ENCODE peak calls at places on chromosomes 5 and 9, in five cellular contexts. W is H9, M is trophoblast cell, B is mesenchymal stem cell, A is H1. I is an unnamed sample.

GRCh38 chr5:108788142-108788541 is 40.4 kb downstream of the FER start:
- DNase-seq in W (no peak), M (no peak), B (no peak), A (no peak), I (no peak)

GRCh38 chr9:119951090-119951489 is 581.9 kb upstream of the BRINP1 start:
- DNase-seq in W (no peak), M (no peak), B (no peak), A (no peak), I (no peak)

GRCh38 chr5:78896128-78896527 is 89.0 kb downstream of the ARSB start:
- DNase-seq in W (no peak), M (no peak), B (peak; percentile 43), A (no peak), I (no peak)

GRCh38 chr5:36877667-36878420 is 1.3 kb downstream of the NIPBL start:
- DNase-seq in W (no peak), M (no peak), B (peak; percentile 68), A (no peak), I (no peak)

GRCh38 chr5:81495286-81495685 is 101.4 kb upstream of the ACOT12 start:
- DNase-seq in W (no peak), M (no peak), B (no peak), A (no peak), I (no peak)

GRCh38 chr5:169119287-169120048 is 181.5 kb downstream of the SLIT3 start:
- DNase-seq in W (no peak), M (no peak), B (no peak), A (no peak), I (no peak)

GRCh38 chr9:72476617-72477375 is 44.6 kb upstream of the TMC1 start:
- DNase-seq in W (peak; percentile 49), M (peak; percentile 91), B (peak; percentile 81), A (peak; percentile 31), I (no peak)

GRCh38 chr5:56479701-56480304 is 246.7 kb upstream of the ANKRD55 start:
- DNase-seq in W (no peak), M (no peak), B (no peak), A (no peak), I (no peak)

GRCh38 chr5:179890751-179891682 is 16.7 kb downstream of the TBC1D9B start:
- DNase-seq in W (no peak), M (no peak), B (no peak), A (no peak), I (no peak)

GRCh38 chr9:36950389-36950788 is 83.7 kb downstream of the PAX5 start:
- DNase-seq in W (no peak), M (no peak), B (no peak), A (no peak), I (no peak)

GRCh38 chr5:75847561-75848021 is 130.4 kb upstream of the POC5 start:
- DNase-seq in W (no peak), M (no peak), B (no peak), A (no peak), I (no peak)

GRCh38 chr5:27784317-27784716 is 745.9 kb upstream of the CDH9 start:
- DNase-seq in W (no peak), M (no peak), B (no peak), A (no peak), I (no peak)
- H2BK12ac ChIP-seq in W (no peak overlapping the region), M (no peak overlapping the region), B (no peak overlapping the region), A (no peak overlapping the region), I (no peak overlapping the region)

GRCh38 chr9:135889564-135890189 is 17.7 kb downstream of the CAMSAP1 start:
- DNase-seq in W (no peak), M (no peak), B (no peak), A (no peak), I (no peak)
- H3K4me1 ChIP-seq in W (peaks cover 13% of the 10 kb centered on the region), M (peaks cover 48% of the 10 kb centered on the region), B (peaks cover 53% of the 10 kb centered on the region), A (peaks cover 60% of the 10 kb centered on the region), I (peaks cover 10% of the 10 kb centered on the region)

GRCh38 chr5:51892680-51893079 is 509.4 kb downstream of the ISL1 start:
- DNase-seq in W (no peak), M (no peak), B (no peak), A (no peak), I (no peak)

GRCh38 chr5:51889703-51890102 is 506.5 kb downstream of the ISL1 start:
- DNase-seq in W (no peak), M (no peak), B (no peak), A (no peak), I (no peak)

GRCh38 chr5:51895834-51896233 is 512.6 kb downstream of the ISL1 start:
- DNase-seq in W (no peak), M (no peak), B (no peak), A (no peak), I (no peak)

DNA sequence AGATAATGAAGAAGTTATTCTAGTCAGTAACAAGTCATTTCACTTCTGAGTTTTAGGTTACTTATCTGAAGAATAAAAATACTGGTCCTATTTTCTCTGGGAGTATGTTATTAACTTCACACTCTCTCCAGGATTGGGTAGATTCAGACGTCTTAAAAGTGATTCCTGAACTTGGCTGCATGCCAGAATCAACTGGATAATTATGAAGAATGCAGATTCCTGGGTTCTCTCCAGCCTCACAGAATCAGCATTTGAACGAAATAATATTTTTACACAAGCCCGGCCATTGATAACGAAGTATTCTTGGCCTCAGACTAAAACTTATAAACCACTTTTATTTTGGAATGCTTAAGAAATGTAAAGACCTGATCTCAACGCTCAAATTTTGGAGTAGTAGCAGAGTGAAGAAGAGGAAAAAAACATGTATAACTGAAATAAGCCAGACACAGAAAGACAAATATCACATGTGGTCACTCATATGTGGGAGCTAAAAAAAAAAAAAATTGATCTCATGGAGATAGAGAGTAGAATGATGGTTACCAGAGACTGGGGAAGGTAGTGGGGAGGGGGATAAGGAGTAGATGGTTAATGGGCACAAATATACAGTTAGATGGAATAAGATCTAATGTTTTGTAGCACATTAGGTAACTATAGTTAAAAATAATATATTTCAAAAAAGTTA is 507.3 kb downstream of the ISL1 start:
- DNase-seq in W (no peak), M (no peak), B (no peak), A (no peak), I (no peak)
- H2BK12ac ChIP-seq in W (no peak overlapping the region), M (no peak overlapping the region), B (no peak overlapping the region), A (no peak overlapping the region), I (no peak overlapping the region)

DNA sequence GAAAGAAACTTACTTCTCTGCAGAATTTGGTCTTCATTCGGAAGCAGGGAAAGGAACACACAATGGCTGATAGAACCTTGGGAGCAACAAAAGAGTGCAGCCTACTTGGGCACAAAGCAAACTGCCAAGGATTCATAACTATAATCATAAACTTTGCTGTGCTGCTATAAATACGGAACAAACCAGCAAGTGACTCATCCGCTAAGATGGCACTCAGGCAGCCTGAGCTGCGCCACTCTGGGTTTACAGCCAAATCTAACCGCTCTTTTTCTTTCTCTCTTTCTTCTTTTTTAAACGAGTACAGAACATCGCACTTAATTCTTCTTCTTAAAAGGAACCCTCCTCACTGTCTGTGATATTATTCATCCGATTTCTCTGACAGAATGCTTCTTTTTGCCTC is 81.1 kb downstream of the PTPN3 start:
- DNase-seq in W (no peak), M (no peak), B (no peak), A (no peak), I (no peak)
- H3K4me1 ChIP-seq in W (no peaks in the 10 kb centered on the region), M (no peaks in the 10 kb centered on the region), B (peaks cover 7% of the 10 kb centered on the region), A (no peaks in the 10 kb centered on the region), I (peaks cover 46% of the 10 kb centered on the region)

I was measured in neuronal stem cell.